ENCODE peak calls at places on chromosomes 2 and 18, in seven cellular contexts. O is sigmoid colon; J is CD8-positive, alpha-beta T cell; M is spleen; N is heart left ventricle; W is IMR-90; I is adrenal gland. C is an unnamed sample.

GRCh38 chr2:98188351-98189046 is 101.5 kb downstream of the VWA3B start:
- DNase-seq in I (no peak), J (no peak), N (no peak), W (no peak), O (no peak), M (no peak), C (no peak)

GRCh38 chr2:222751821-222752719 is 80.6 kb downstream of the MOGAT1 start:
- DNase-seq in M (no peak), O (no peak), W (no peak), N (no peak), I (no peak), J (no peak), C (no peak)

GRCh38 chr2:41510108-41510507 is 537.7 kb upstream of the PKDCC start:
- DNase-seq in M (no peak), I (no peak), W (no peak), O (no peak), J (no peak), N (no peak), C (no peak)

GRCh38 chr2:42021490-42021889 is 26.3 kb upstream of the PKDCC start:
- DNase-seq in I (peak; percentile 80), W (peak; percentile 77), O (no peak), M (no peak), N (no peak), J (no peak), C (peak; percentile 9)

GRCh38 chr2:219722276-219722883 is 95.0 kb downstream of the SLC4A3 start:
- DNase-seq in I (no peak), O (no peak), J (no peak), M (no peak), W (no peak), N (no peak), C (no peak)

GRCh38 chr2:216121255-216121654 is 12.1 kb downstream of the XRCC5 start:
- DNase-seq in W (no peak), N (no peak), O (no peak), I (no peak), M (no peak), J (no peak), C (no peak)

GRCh38 chr2:141820893-141821292 is 309.9 kb downstream of the LRP1B start:
- DNase-seq in W (no peak), J (no peak), M (no peak), O (no peak), I (no peak), N (no peak), C (no peak)

GRCh38 chr2:193141-193552 is 70.7 kb downstream of the SH3YL1 start:
- DNase-seq in M (no peak), I (no peak), O (no peak), N (no peak), W (peak; percentile 2), J (peak; percentile 24), C (peak; percentile 50)

GRCh38 chr2:119496682-119497081 is 27.6 kb downstream of the SCTR start:
- DNase-seq in N (no peak), I (no peak), W (no peak), M (no peak), J (no peak), O (no peak), C (no peak)

GRCh38 chr18:13437034-13437433 is 218.5 kb downstream of the LDLRAD4 start:
- DNase-seq in O (peak; percentile 68), J (no peak), M (no peak), I (no peak), W (no peak), N (no peak), C (no peak)

GRCh38 chr2:213021971-213022899 is 129.2 kb downstream of the IKZF2 start:
- DNase-seq in M (no peak), N (no peak), W (peak; percentile 75), O (no peak), J (no peak), I (no peak), C (no peak)

GRCh38 chr2:235749121-235749780 is 255.4 kb downstream of the AGAP1 start:
- DNase-seq in I (no peak), W (peak; percentile 66), N (no peak), O (no peak), J (no peak), M (no peak), C (peak; percentile 61)

GRCh38 chr2:86064006-86064405 is 41.7 kb downstream of the POLR1A start:
- DNase-seq in N (no peak), J (no peak), W (peak; percentile 47), I (no peak), M (no peak), O (no peak), C (peak; percentile 83)

GRCh38 chr2:98519156-98519555 is 74.5 kb downstream of the INPP4A start:
- DNase-seq in N (no peak), W (peak; percentile 50), O (peak; percentile 25), J (no peak), I (no peak), M (no peak), C (no peak)

GRCh38 chr2:135657806-135658582 is 83.7 kb upstream of the UBXN4 start:
- DNase-seq in W (no peak), O (no peak), J (peak; percentile 42), M (no peak), N (no peak), I (no peak), C (no peak)

GRCh38 chr2:25528173-25528572 is 145.2 kb downstream of the DTNB start:
- DNase-seq in J (no peak), M (no peak), I (no peak), O (no peak), W (peak; percentile 76), N (no peak), C (peak; percentile 32)

GRCh38 chr2:9807056-9807455 is 36.2 kb upstream of the TAF1B start:
- DNase-seq in W (no peak), I (no peak), J (no peak), N (no peak), M (no peak), O (peak; percentile 45), C (no peak)

GRCh38 chr2:130378206-130378897 is 22.5 kb downstream of the PTPN18 start:
- DNase-seq in W (no peak), O (no peak), N (no peak), M (no peak), I (no peak), J (no peak), C (no peak)

GRCh38 chr2:134011936-134012586 is 241.8 kb upstream of the MGAT5 start:
- DNase-seq in N (no peak), W (peak; percentile 62), I (no peak), M (no peak), J (no peak), O (no peak), C (no peak)

GRCh38 chr2:108345941-108346340 is 31.8 kb upstream of the SULT1C4 start:
- DNase-seq in N (no peak), M (no peak), I (no peak), J (no peak), W (no peak), O (no peak), C (no peak)

GRCh38 chr2:84631047-84631446 is 114.7 kb downstream of the DNAH6 start:
- DNase-seq in O (no peak), I (no peak), N (no peak), J (no peak), M (no peak), W (peak; percentile 53), C (no peak)

GRCh38 chr2:109144271-109144670 is 15.3 kb downstream of the SH3RF3 start:
- DNase-seq in O (no peak), M (no peak), W (no peak), N (no peak), I (no peak), J (no peak), C (no peak)

GRCh38 chr2:131168578-131168977 is 40.8 kb upstream of the POTEE start:
- DNase-seq in M (no peak), J (no peak), O (no peak), N (no peak), I (no peak), W (no peak), C (no peak)

GRCh38 chr18:63395503-63395902 is 26.8 kb downstream of the VPS4B start:
- DNase-seq in I (no peak), N (no peak), M (no peak), J (no peak), W (no peak), O (no peak), C (no peak)

GRCh38 chr2:158973111-158973510 is 4.7 kb downstream of the TANC1 start:
- DNase-seq in N (no peak), I (no peak), W (no peak), O (no peak), J (no peak), M (no peak), C (no peak)

DNA sequence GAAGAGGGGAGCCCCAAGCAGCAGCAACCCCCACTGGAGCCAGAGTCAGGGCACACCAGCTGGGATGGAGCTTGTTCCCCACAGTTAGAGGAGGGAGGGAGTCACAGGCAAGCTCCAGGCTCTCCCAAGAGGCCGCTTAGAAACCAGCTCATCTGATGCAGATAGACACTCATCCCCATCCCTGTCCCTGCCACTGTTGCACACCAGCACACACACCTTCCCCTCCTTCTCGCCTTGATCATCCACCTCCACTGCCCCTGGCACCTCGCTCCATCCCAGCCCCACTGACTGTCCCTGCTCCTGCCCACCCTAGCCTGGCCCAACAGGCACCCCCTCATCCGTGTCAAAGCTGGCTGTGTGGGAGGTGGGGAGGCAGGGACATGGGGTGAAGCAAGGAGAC is 1.5 kb upstream of the RUFY4 start:
- DNase-seq in I (no peak), W (no peak), J (no peak), O (no peak), M (no peak), N (no peak), C (no peak)
- H3K27me3 ChIP-seq in I (no peaks in the 10 kb centered on the region), W (peaks cover 77% of the 10 kb centered on the region), J (no peaks in the 10 kb centered on the region), O (peaks cover 16% of the 10 kb centered on the region), M (no peaks in the 10 kb centered on the region), N (no peaks in the 10 kb centered on the region), C (peaks cover 35% of the 10 kb centered on the region)

GRCh38 chr18:24428709-24429108 is 2.2 kb downstream of the IMPACT start:
- DNase-seq in N (no peak), O (no peak), J (no peak), I (no peak), W (no peak), M (no peak), C (no peak)
- TF ChIP-seq CTCF in N (no peak), O (no peak), J (no peak), I (no peak), W (no peak), M (no peak), C (no peak)

GRCh38 chr2:59694176-59694575 is 859.3 kb downstream of the BCL11A start:
- DNase-seq in I (no peak), W (no peak), M (no peak), O (no peak), N (no peak), J (no peak), C (no peak)
- H3K27me3 ChIP-seq in I (no peaks in the 10 kb centered on the region), W (no peaks in the 10 kb centered on the region), M (no peaks in the 10 kb centered on the region), O (no peaks in the 10 kb centered on the region), N (no peaks in the 10 kb centered on the region), J (no peaks in the 10 kb centered on the region), C (no peaks in the 10 kb centered on the region)

DNA sequence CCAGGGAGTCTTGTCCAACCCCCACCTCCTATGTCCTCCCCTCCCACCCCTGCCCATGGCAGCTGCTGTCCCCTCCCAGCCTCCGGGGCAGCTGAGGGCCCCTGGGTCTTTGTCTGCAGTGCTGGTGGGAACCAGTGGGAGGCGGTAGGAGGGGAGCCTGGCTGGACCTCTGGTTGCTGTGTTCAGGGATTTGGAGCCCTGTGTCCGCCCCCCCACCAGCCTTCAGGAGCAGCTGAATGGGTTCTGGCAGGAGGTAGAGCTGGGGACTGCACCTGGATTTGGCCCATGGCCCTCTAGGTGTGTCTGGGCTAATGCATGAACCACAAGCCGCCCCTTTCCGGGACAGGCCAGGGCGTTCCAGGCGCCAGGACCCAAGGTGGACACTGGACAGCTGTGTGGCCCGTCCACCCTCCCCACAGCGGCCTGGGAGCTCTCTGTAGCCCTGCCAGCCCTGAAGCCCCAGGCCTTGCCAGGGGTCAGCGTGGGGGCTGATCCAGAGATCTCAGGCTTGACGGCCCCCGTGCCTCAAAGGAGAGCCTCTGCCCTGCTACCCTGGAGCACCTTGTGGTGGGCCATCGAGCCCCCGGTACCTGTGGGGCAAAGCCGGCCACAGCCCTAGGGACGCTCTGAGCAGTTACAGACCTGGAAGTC is 25.4 kb downstream of the GPC1 start:
- DNase-seq in O (peak; percentile 46), W (no peak), M (peak; percentile 72), I (peak; percentile 19), J (no peak), N (peak; percentile 16), C (no peak)
- TF ChIP-seq CTCF in O (no peak), W (no peak), M (no peak), I (no peak), J (no peak), N (no peak), C (no peak)

C was measured in BJ.